ENCODE peak calls at places on chromosomes 16 and 17, in ten cellular contexts. C is HepG2, M is cardiac muscle cell, H is pons, A is activated T-helper 1 cell treated with Interleukin-2 at 50 U/mL for 16 hours, U is HuH-7, Q is naive B cell, N is GM23338, R is GM03348, O is BE2C. Z is an unnamed sample.

GRCh38 chr17:15255713-15256454 is 9.2 kb downstream of the PMP22 start:
- DNase-seq in U (no peak), N (no peak), C (no peak), H (no peak), M (peak), A (no peak), Q (no peak), R (peak), O (peak), Z (no peak)

GRCh38 chr17:46733837-46734516 is 84.5 kb downstream of the WNT3 start:
- DNase-seq in M (no peak), O (no peak), Q (no peak), C (no peak), A (no peak), H (no peak), U (no peak), R (peak), N (no peak), Z (no peak)

GRCh38 chr17:19237389-19238166 is 412 bp downstream of the EPN2 start:
- DNase-seq in M (no peak), A (no peak), C (no peak), U (peak), Q (peak), O (peak), H (no peak), N (peak), R (peak), Z (peak)

GRCh38 chr17:39152134-39152884 is 872 bp upstream of the PLXDC1 start:
- DNase-seq in A (no peak), Q (no peak), C (no peak), U (no peak), M (no peak), H (no peak), N (no peak), O (no peak), R (no peak), Z (no peak)

GRCh38 chr17:44221072-44221861 is 1.8 kb upstream of the UBTF start:
- DNase-seq in R (peak), N (peak), M (peak), U (peak), C (peak), Q (peak), O (peak), A (peak), H (peak), Z (peak)

GRCh38 chr17:61255609-61256008 is 144.0 kb upstream of the TBX2 start:
- DNase-seq in Q (no peak), H (no peak), R (no peak), U (no peak), N (no peak), O (no peak), A (no peak), C (no peak), M (no peak), Z (no peak)

GRCh38 chr17:68301438-68301959 is 10.2 kb downstream of the ARSG start:
- DNase-seq in Q (no peak), M (no peak), O (no peak), A (no peak), R (no peak), H (no peak), U (no peak), C (no peak), N (no peak), Z (no peak)

GRCh38 chr17:77280304-77280910 is 139.6 kb downstream of the SEC14L1 start:
- DNase-seq in C (no peak), O (no peak), A (no peak), Q (no peak), U (no peak), H (no peak), N (peak), R (no peak), M (peak), Z (no peak)

GRCh38 chr16:87185983-87186382 is 131.2 kb downstream of the C16orf95 start:
- DNase-seq in O (no peak), H (no peak), U (no peak), R (no peak), C (no peak), N (no peak), A (no peak), M (no peak), Q (no peak), Z (no peak)

Z was measured in T follicular helper cell.